ENCODE peak calls at places on chromosomes 6 and 20, in seven cellular contexts. A is skeletal muscle cell, Y is esophagus squamous epithelium, G is GM20000, F is iris pigment epithelial cell, T is NCI-H510A, S is heart left ventricle. Z is an unnamed sample.

GRCh38 chr6:120938876-120939231 is 395.4 kb downstream of the TBC1D32 start:
- DNase-seq in A (no peak), Y (no peak), G (peak; percentile 54), F (no peak), T (no peak), S (no peak), Z (no peak)

GRCh38 chr6:30544666-30545272 is 11.5 kb downstream of the GNL1 start:
- DNase-seq in A (peak; percentile 43), Y (no peak), G (peak; percentile 48), F (peak; percentile 78), T (peak; percentile 1), S (no peak), Z (no peak)

GRCh38 chr6:17297261-17298080 is 16.3 kb downstream of the RBM24 start:
- DNase-seq in A (no peak), Y (no peak), G (no peak), F (peak; percentile 3), T (no peak), S (no peak), Z (no peak)

GRCh38 chr6:155381856-155382690 is 67.8 kb upstream of the TFB1M start:
- DNase-seq in A (peak; percentile 79), Y (no peak), G (no peak), F (peak; percentile 87), T (no peak), S (no peak), Z (no peak)

GRCh38 chr20:20364747-20365558 is 3.0 kb upstream of the INSM1 start:
- DNase-seq in A (no peak), Y (no peak), G (no peak), F (no peak), T (peak; percentile 34), S (no peak), Z (no peak)

GRCh38 chr6:140708386-140708785 is 1333.9 kb upstream of the CITED2 start:
- DNase-seq in A (no peak), Y (no peak), G (no peak), F (no peak), T (no peak), S (no peak), Z (no peak)

GRCh38 chr6:138250053-138250452 is 31.8 kb upstream of the PBOV1 start:
- DNase-seq in A (no peak), Y (no peak), G (no peak), F (no peak), T (no peak), S (no peak), Z (no peak)

GRCh38 chr6:105900120-105900937 is 185.8 kb upstream of the PRDM1 start:
- DNase-seq in A (peak; percentile 54), Y (no peak), G (no peak), F (peak; percentile 40), T (no peak), S (no peak), Z (no peak)

GRCh38 chr20:23159256-23159922 is 73.3 kb upstream of the CD93 start:
- DNase-seq in A (no peak), Y (no peak), G (no peak), F (no peak), T (no peak), S (peak; percentile 69), Z (no peak)

GRCh38 chr20:47351643-47352331 is 4.7 kb downstream of the ZMYND8 start:
- DNase-seq in A (no peak), Y (no peak), G (no peak), F (peak; percentile 39), T (no peak), S (no peak), Z (no peak)

GRCh38 chr6:67680297-67680932 is 954.7 kb upstream of the ADGRB3 start:
- DNase-seq in A (peak; percentile 28), Y (no peak), G (no peak), F (peak; percentile 75), T (no peak), S (no peak), Z (no peak)

GRCh38 chr20:63494084-63494419 is 4.8 kb downstream of the EEF1A2 start:
- DNase-seq in A (no peak), Y (no peak), G (no peak), F (no peak), T (no peak), S (no peak), Z (no peak)

GRCh38 chr6:5034736-5035135 is 30.9 kb upstream of the RPP40 start:
- DNase-seq in A (no peak), Y (no peak), G (no peak), F (no peak), T (no peak), S (no peak), Z (no peak)

GRCh38 chr20:41411458-41411857 is 44.8 kb upstream of the EMILIN3 start:
- DNase-seq in A (no peak), Y (no peak), G (no peak), F (peak; percentile 37), T (no peak), S (no peak), Z (no peak)

GRCh38 chr6:2999005-2999620 is 581 bp upstream of the NQO2 start:
- DNase-seq in A (peak; percentile 81), Y (peak; percentile 72), G (no peak), F (peak; percentile 82), T (no peak), S (no peak), Z (no peak)

GRCh38 chr6:68636710-68637470 is 1.8 kb downstream of the ADGRB3 start:
- DNase-seq in A (no peak), Y (no peak), G (no peak), F (no peak), T (no peak), S (no peak), Z (no peak)

GRCh38 chr20:24318569-24319352 is 150.7 kb upstream of the SYNDIG1 start:
- DNase-seq in A (no peak), Y (no peak), G (no peak), F (no peak), T (no peak), S (no peak), Z (no peak)

GRCh38 chr20:10673176-10673830 is 496 bp downstream of the JAG1 start:
- DNase-seq in A (no peak), Y (no peak), G (peak; percentile 59), F (peak; percentile 61), T (peak; percentile 37), S (peak; percentile 53), Z (no peak)

GRCh38 chr20:57432874-57433491 is 41.8 kb downstream of the RBM38 start:
- DNase-seq in A (no peak), Y (peak; percentile 30), G (peak; percentile 92), F (no peak), T (no peak), S (peak; percentile 70), Z (no peak)

GRCh38 chr6:161444464-161444863 is 170.6 kb upstream of the AGPAT4 start:
- DNase-seq in A (no peak), Y (no peak), G (no peak), F (no peak), T (no peak), S (peak; percentile 37), Z (peak; percentile 60)

GRCh38 chr6:51513891-51514290 is 573.5 kb downstream of the PKHD1 start:
- DNase-seq in A (no peak), Y (no peak), G (no peak), F (peak; percentile 12), T (no peak), S (no peak), Z (no peak)

GRCh38 chr6:44151348-44152108 is 7.1 kb upstream of the CAPN11 start:
- DNase-seq in A (no peak), Y (no peak), G (peak; percentile 89), F (peak; percentile 63), T (peak; percentile 72), S (peak; percentile 84), Z (peak; percentile 61)

GRCh38 chr6:90578894-90579549 is 7.8 kb downstream of the MAP3K7 start:
- DNase-seq in A (no peak), Y (no peak), G (no peak), F (no peak), T (no peak), S (no peak), Z (no peak)

GRCh38 chr20:53157443-53158408 is 185.6 kb downstream of the TSHZ2 start:
- DNase-seq in A (no peak), Y (no peak), G (peak; percentile 15), F (peak; percentile 55), T (peak; percentile 12), S (peak; percentile 29), Z (no peak)

GRCh38 chr6:131755597-131755996 is 44.8 kb upstream of the CTAGE9 start:
- DNase-seq in A (peak; percentile 86), Y (no peak), G (no peak), F (peak; percentile 81), T (no peak), S (no peak), Z (no peak)

GRCh38 chr6:156617376-156617775 is 159.8 kb upstream of the ARID1B start:
- DNase-seq in A (no peak), Y (no peak), G (no peak), F (peak; percentile 30), T (no peak), S (no peak), Z (no peak)